ENCODE peak calls at places on chromosomes 4 and X, in four cellular contexts. I is stomach, P is tibial nerve, F is PC-3. D is an unnamed sample. For H3K4me1, the result is how much of the 10 kb centered on the place peaks cover.

GRCh38 chrX:133190877-133191738 is 27.0 kb downstream of the TFDP3 start:
- DNase-seq in I (no peak), P (no peak), F (no peak), D (no peak)

GRCh38 chrX:17930850-17931249 is 69.8 kb upstream of the RAI2 start:
- DNase-seq in I (no peak), P (no peak), F (peak), D (peak)

GRCh38 chr4:150722908-150723362 is 141.0 kb downstream of the MAB21L2 start:
- DNase-seq in I (peak), P (peak), F (peak), D (peak)

GRCh38 chr4:73619351-73619750 is 885 bp downstream of the RASSF6 start:
- DNase-seq in I (no peak), P (no peak), F (no peak), D (no peak)

GRCh38 chr4:148089624-148090023 is 352.6 kb downstream of the NR3C2 start:
- DNase-seq in I (no peak), P (no peak), F (no peak), D (no peak)

GRCh38 chr4:81589191-81589720 is 117.5 kb upstream of the RASGEF1B start:
- DNase-seq in I (no peak), P (no peak), F (no peak), D (no peak)

GRCh38 chr4:11427201-11427996 is 1.3 kb downstream of the HS3ST1 start:
- DNase-seq in I (no peak), P (no peak), F (no peak), D (no peak)

GRCh38 chrX:16444353-16444752 is 205.6 kb upstream of the S100G start:
- DNase-seq in I (no peak), P (no peak), F (peak), D (no peak)

DNA sequence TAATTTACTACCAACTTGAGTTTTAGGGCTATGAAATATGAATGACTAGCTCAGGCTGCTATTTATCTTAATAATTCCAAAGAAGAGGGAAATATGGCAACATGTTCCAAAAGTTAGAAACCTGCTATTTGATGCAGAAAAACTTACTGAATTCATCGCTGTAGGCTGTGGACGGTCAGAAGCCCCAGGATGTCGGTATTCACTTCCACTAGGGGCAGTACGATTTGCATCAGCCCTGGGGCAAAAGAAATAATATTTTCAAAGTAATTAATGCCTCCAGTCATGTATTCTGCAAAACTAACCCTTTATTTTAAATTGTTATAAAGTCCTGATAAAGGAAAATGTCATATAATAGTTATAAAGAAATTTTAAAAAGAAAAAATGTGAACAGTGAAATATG is 4.5 kb downstream of the PLRG1 start:
- DNase-seq in I (no peak), P (no peak), F (no peak), D (no peak)
- TF ChIP-seq CTCF in I (no peak), P (no peak), F (peak), D (peak)

GRCh38 chr4:89117115-89117514 is 5.8 kb downstream of the TIGD2 start:
- DNase-seq in I (no peak), P (no peak), F (no peak), D (no peak)

GRCh38 chr4:89119836-89120235 is 8.5 kb downstream of the TIGD2 start:
- DNase-seq in I (no peak), P (no peak), F (peak), D (no peak)

GRCh38 chr4:89121711-89122387 is 10.5 kb downstream of the TIGD2 start:
- DNase-seq in I (peak), P (no peak), F (no peak), D (no peak)

GRCh38 chr4:89123418-89123817 is 12.1 kb downstream of the TIGD2 start:
- DNase-seq in I (no peak), P (no peak), F (peak), D (no peak)

DNA sequence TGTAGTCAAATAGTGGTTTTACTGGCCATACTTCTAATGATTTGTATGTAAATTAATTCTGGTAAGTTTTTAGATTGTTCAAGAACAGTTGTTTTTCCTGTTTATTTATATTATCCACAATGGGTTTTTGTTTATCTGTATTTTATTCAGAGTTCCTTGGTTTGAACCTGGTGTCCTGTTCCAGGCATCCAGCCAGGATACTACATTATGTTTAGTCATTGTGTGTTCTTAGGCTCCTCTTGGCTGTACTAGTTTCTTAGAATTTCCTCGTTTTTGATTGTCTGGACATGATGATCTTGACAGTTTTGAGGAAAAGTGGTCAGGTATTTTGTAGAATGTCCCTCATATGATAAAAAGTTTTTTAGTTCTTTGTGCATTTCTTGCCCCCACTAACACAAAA is 7.8 kb downstream of the TIGD2 start:
- DNase-seq in I (no peak), P (no peak), F (peak), D (no peak)
- H3K4me1 ChIP-seq in I (under half), P (under half), F (under half), D (under half)

DNA sequence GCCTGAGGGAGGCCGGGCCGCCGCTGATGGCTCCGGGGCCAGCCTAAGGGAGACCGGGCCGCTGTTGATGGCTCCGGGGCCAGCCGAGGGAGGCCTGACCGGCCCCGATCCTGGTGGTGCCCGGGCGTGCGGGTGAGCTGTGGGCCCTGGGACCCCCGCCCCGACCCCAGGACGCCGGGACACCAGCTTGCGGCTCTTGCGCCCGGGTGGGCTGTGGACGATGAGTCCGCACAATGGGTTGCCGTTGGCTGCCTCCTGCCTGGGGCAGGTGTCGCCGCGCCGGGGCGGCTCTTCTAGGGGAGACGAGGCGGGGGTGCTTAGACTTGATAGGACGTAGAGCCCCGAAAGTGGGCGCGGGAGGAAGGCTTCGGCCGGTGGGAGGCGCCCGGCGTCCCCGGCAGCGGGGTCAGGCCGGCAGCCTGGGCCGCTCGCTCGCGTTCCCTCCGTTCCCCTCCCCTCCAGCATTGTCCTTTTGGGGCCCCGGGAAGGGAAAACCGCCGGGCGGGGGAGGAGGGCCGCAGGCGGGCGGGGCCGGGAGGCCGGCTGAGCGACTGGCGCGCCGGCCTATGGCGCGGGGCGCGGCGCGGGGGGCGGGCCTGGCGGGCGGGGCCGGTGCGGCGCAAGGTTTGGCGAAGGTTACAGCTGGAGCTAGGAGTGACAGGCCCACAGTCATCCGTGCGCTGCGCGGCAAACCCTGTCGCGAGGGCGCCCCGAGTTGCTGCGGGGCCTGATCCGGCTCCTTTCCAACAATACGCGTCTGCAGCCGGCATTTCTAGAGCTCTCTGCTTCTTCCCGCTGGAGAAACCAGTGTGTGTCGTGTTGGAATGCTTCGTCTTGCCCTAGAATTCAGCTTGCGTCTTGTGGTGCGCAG is 819 bp downstream of the KIAA0232 start:
- DNase-seq in I (peak), P (peak), F (peak), D (peak)
- TF ChIP-seq CTCF in I (no peak), P (peak), F (no peak), D (peak)

GRCh38 chr4:184416913-184417734 is 57.2 kb downstream of the IRF2 start:
- DNase-seq in I (no peak), P (no peak), F (no peak), D (no peak)
- H3K4me1 ChIP-seq in I (half or more), P (under half), F (under half), D (under half)

GRCh38 chr4:94216394-94216793 is 8.7 kb downstream of the SMARCAD1 start:
- DNase-seq in I (no peak), P (no peak), F (no peak), D (no peak)
- TF ChIP-seq CTCF in I (no peak), P (no peak), F (no peak), D (no peak)

D was measured in A673.